ENCODE peak calls at places on chromosomes 11 and 22, in ten cellular contexts. One of them, this sample, is unnamed.

GRCh38 chr11:17790453-17790852 is 55.9 kb downstream of the KCNC1 start:
- DNase-seq in ecto neural progenitor cell: no peak
- DNase-seq in GM04504: no peak
- DNase-seq in IMR-90: peak; percentile 92
- DNase-seq in ovary: no peak
- DNase-seq in T follicular helper cell: no peak
- DNase-seq in NCI-H446: no peak
- DNase-seq in GM23338: no peak
- DNase-seq in NCI-H748 treated with DMSO at 0.1 percent for 48 hours: no peak
- DNase-seq in HTR-8/SVneo: peak; percentile 17
- DNase-seq in this sample: no peak

GRCh38 chr11:46422588-46422987 is 31.0 kb upstream of the CHRM4 start:
- DNase-seq in ecto neural progenitor cell: no peak
- DNase-seq in GM04504: no peak
- DNase-seq in IMR-90: peak; percentile 36
- DNase-seq in ovary: no peak
- DNase-seq in T follicular helper cell: no peak
- DNase-seq in NCI-H446: no peak
- DNase-seq in GM23338: no peak
- DNase-seq in NCI-H748 treated with DMSO at 0.1 percent for 48 hours: no peak
- DNase-seq in HTR-8/SVneo: no peak
- DNase-seq in this sample: no peak

GRCh38 chr22:28019360-28019759 is 100.3 kb upstream of the PITPNB start:
- DNase-seq in ecto neural progenitor cell: no peak
- DNase-seq in GM04504: no peak
- DNase-seq in IMR-90: no peak
- DNase-seq in ovary: peak; percentile 6
- DNase-seq in T follicular helper cell: no peak
- DNase-seq in NCI-H446: no peak
- DNase-seq in GM23338: no peak
- DNase-seq in NCI-H748 treated with DMSO at 0.1 percent for 48 hours: no peak
- DNase-seq in HTR-8/SVneo: no peak
- DNase-seq in this sample: no peak

GRCh38 chr22:19937616-19938473 is 3.7 kb upstream of the COMT start:
- DNase-seq in ecto neural progenitor cell: no peak
- DNase-seq in GM04504: no peak
- DNase-seq in IMR-90: peak; percentile 35
- DNase-seq in ovary: no peak
- DNase-seq in T follicular helper cell: no peak
- DNase-seq in NCI-H446: no peak
- DNase-seq in GM23338: no peak
- DNase-seq in NCI-H748 treated with DMSO at 0.1 percent for 48 hours: no peak
- DNase-seq in HTR-8/SVneo: no peak
- DNase-seq in this sample: no peak

GRCh38 chr22:45552580-45553332 is 50.1 kb downstream of the FBLN1 start:
- DNase-seq in ecto neural progenitor cell: no peak
- DNase-seq in GM04504: peak; percentile 95
- DNase-seq in IMR-90: peak; percentile 96
- DNase-seq in ovary: peak; percentile 85
- DNase-seq in T follicular helper cell: no peak
- DNase-seq in NCI-H446: no peak
- DNase-seq in GM23338: peak; percentile 73
- DNase-seq in NCI-H748 treated with DMSO at 0.1 percent for 48 hours: no peak
- DNase-seq in HTR-8/SVneo: no peak
- DNase-seq in this sample: no peak

GRCh38 chr11:65110354-65110861 is 1.3 kb upstream of the TM7SF2 start:
- DNase-seq in ecto neural progenitor cell: peak; percentile 92
- DNase-seq in GM04504: peak; percentile 48
- DNase-seq in IMR-90: peak; percentile 74
- DNase-seq in ovary: peak; percentile 81
- DNase-seq in T follicular helper cell: peak; percentile 93
- DNase-seq in NCI-H446: peak; percentile 88
- DNase-seq in GM23338: peak; percentile 93
- DNase-seq in NCI-H748 treated with DMSO at 0.1 percent for 48 hours: peak; percentile 63
- DNase-seq in HTR-8/SVneo: peak; percentile 83
- DNase-seq in this sample: peak; percentile 96

GRCh38 chr11:110186456-110186855 is 93.3 kb downstream of the ZC3H12C start:
- DNase-seq in ecto neural progenitor cell: no peak
- DNase-seq in GM04504: no peak
- DNase-seq in IMR-90: no peak
- DNase-seq in ovary: no peak
- DNase-seq in T follicular helper cell: no peak
- DNase-seq in NCI-H446: no peak
- DNase-seq in GM23338: no peak
- DNase-seq in NCI-H748 treated with DMSO at 0.1 percent for 48 hours: no peak
- DNase-seq in HTR-8/SVneo: no peak
- DNase-seq in this sample: no peak

GRCh38 chr11:105588001-105588400 is 21.9 kb upstream of the GRIA4 start:
- DNase-seq in ecto neural progenitor cell: no peak
- DNase-seq in GM04504: peak; percentile 5
- DNase-seq in IMR-90: peak; percentile 83
- DNase-seq in ovary: no peak
- DNase-seq in T follicular helper cell: no peak
- DNase-seq in NCI-H446: no peak
- DNase-seq in GM23338: no peak
- DNase-seq in NCI-H748 treated with DMSO at 0.1 percent for 48 hours: no peak
- DNase-seq in HTR-8/SVneo: peak; percentile 23
- DNase-seq in this sample: no peak

GRCh38 chr11:31340903-31341572 is 28.5 kb downstream of the DCDC1 start:
- DNase-seq in ecto neural progenitor cell: no peak
- DNase-seq in GM04504: no peak
- DNase-seq in IMR-90: peak; percentile 41
- DNase-seq in ovary: no peak
- DNase-seq in T follicular helper cell: no peak
- DNase-seq in NCI-H446: peak; percentile 24
- DNase-seq in GM23338: peak; percentile 66
- DNase-seq in NCI-H748 treated with DMSO at 0.1 percent for 48 hours: peak; percentile 29
- DNase-seq in HTR-8/SVneo: no peak
- DNase-seq in this sample: no peak

GRCh38 chr11:76152741-76153608 is 53.3 kb downstream of the WNT11 start:
- DNase-seq in ecto neural progenitor cell: peak; percentile 48
- DNase-seq in GM04504: no peak
- DNase-seq in IMR-90: no peak
- DNase-seq in ovary: no peak
- DNase-seq in T follicular helper cell: no peak
- DNase-seq in NCI-H446: no peak
- DNase-seq in GM23338: no peak
- DNase-seq in NCI-H748 treated with DMSO at 0.1 percent for 48 hours: no peak
- DNase-seq in HTR-8/SVneo: no peak
- DNase-seq in this sample: no peak

GRCh38 chr11:2517016-2517385 is 72.2 kb downstream of the KCNQ1 start:
- DNase-seq in ecto neural progenitor cell: peak; percentile 33
- DNase-seq in GM04504: no peak
- DNase-seq in IMR-90: no peak
- DNase-seq in ovary: peak; percentile 4
- DNase-seq in T follicular helper cell: no peak
- DNase-seq in NCI-H446: no peak
- DNase-seq in GM23338: no peak
- DNase-seq in NCI-H748 treated with DMSO at 0.1 percent for 48 hours: no peak
- DNase-seq in HTR-8/SVneo: no peak
- DNase-seq in this sample: no peak

This sample was measured in effector CD8-positive, alpha-beta T cell.